ENCODE peak calls at places on chromosome 21, in five cellular contexts. N is A549, B is fibroblast of mammary gland, H is AG09309, R is adrenal gland. A is an unnamed sample.

GRCh38 chr21:14070968-14071367 is 139.8 kb downstream of the LIPI start:
- DNase-seq in N (no peak), B (no peak), H (no peak), R (no peak), A (no peak)

GRCh38 chr21:28818663-28819278 is 173.9 kb downstream of the LTN1 start:
- DNase-seq in N (no peak), B (peak), H (no peak), R (no peak), A (no peak)

GRCh38 chr21:37082856-37083611 is 10.0 kb downstream of the TTC3 start:
- DNase-seq in N (no peak), B (no peak), H (no peak), R (no peak), A (no peak)

GRCh38 chr21:17821121-17821520 is 2.0 kb upstream of the C21orf91 start:
- DNase-seq in N (no peak), B (no peak), H (no peak), R (no peak), A (no peak)

GRCh38 chr21:22725436-22725835 is 1727.2 kb downstream of the NCAM2 start:
- DNase-seq in N (no peak), B (no peak), H (no peak), R (no peak), A (no peak)

GRCh38 chr21:16159213-16159970 is 429.6 kb downstream of the USP25 start:
- DNase-seq in N (no peak), B (peak), H (no peak), R (no peak), A (no peak)

GRCh38 chr21:26798856-26799751 is 46.1 kb downstream of the ADAMTS1 start:
- DNase-seq in N (no peak), B (peak), H (no peak), R (no peak), A (no peak)

GRCh38 chr21:43734131-43734634 is 15.3 kb downstream of the PDXK start:
- DNase-seq in N (no peak), B (no peak), H (no peak), R (no peak), A (no peak)

GRCh38 chr21:36697473-36698159 is 1.3 kb upstream of the SIM2 start:
- DNase-seq in N (no peak), B (no peak), H (no peak), R (no peak), A (no peak)

GRCh38 chr21:37878946-37879660 is 37.2 kb downstream of the KCNJ6 start:
- DNase-seq in N (peak), B (peak), H (no peak), R (no peak), A (peak)

GRCh38 chr21:46243325-46243724 is 14.8 kb upstream of the LSS start:
- DNase-seq in N (no peak), B (no peak), H (no peak), R (no peak), A (no peak)

GRCh38 chr21:42836402-42836666 is 43.0 kb downstream of the WDR4 start:
- DNase-seq in N (no peak), B (no peak), H (no peak), R (peak), A (no peak)

GRCh38 chr21:17602874-17603273 is 9.8 kb downstream of the BTG3 start:
- DNase-seq in N (no peak), B (peak), H (peak), R (no peak), A (no peak)

GRCh38 chr21:16742116-16742515 is 770.7 kb upstream of the CXADR start:
- DNase-seq in N (no peak), B (no peak), H (no peak), R (peak), A (no peak)

GRCh38 chr21:29378814-29379213 is 80.1 kb downstream of the BACH1 start:
- DNase-seq in N (no peak), B (no peak), H (no peak), R (no peak), A (peak)

DNA sequence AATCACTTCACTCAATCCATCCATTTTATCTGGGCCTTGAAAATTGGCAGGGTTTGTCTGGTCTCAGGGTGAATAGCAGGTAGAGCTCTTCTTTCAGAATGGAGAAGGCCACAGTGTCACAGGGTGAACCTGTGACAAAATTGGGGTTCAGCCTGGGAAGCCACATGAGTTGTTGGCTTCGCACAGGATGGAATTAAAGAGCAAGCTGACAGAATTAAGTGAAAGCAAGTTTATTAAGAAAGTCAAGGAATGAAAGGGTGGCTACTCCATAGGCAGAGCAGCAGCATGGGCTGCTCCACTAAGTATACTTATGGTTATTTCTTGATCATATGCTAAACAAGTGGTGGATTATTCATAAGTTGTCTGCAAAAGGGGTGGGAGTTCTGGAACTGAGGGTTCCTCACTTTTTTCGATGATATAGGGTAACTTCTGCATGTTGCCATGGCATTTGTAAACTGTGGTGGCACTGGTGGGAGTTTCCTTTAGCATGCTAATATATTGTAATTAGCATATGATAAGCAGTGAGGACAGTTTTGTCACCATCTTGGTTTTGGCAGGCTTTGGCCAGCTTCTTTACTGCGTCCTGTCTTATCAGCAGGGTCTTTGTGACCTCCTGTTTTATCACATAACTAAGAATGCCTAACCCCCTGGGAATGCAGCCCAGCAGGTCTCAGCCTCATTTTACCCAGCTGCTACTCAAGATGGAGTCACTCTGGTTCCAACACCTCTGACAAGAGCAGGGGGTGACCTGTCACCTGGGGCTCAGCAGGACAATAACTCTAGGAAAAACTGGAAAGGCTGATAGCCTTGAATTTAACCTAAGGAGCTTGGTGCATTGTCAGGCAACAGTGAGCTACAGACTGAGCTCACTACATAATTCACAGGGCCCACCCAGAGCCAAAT is 5.1 kb downstream of the IFNAR2 start:
- DNase-seq in N (no peak), B (no peak), H (no peak), R (no peak), A (no peak)
- TF ChIP-seq CTCF in N (no peak), B (no peak), H (no peak), R (no peak), A (no peak)

GRCh38 chr21:35226302-35226701 is 177.2 kb upstream of the RUNX1 start:
- DNase-seq in N (no peak), B (peak), H (no peak), R (no peak), A (no peak)
- H3K4me3 ChIP-seq in N (no peak), B (no peak), H (no peak), R (no peak), A (no peak)

GRCh38 chr21:24514081-24514733 is 1093.1 kb downstream of the MRPL39 start:
- DNase-seq in N (no peak), B (no peak), H (no peak), R (no peak), A (no peak)
- TF ChIP-seq CTCF in N (no peak), B (peak), H (no peak), R (peak), A (peak)

GRCh38 chr21:34075760-34076159 is 2.4 kb downstream of the MRPS6 start:
- DNase-seq in N (no peak), B (no peak), H (peak), R (no peak), A (no peak)
- H3K4me3 ChIP-seq in N (no peak), B (no peak), H (no peak), R (no peak), A (peak)

DNA sequence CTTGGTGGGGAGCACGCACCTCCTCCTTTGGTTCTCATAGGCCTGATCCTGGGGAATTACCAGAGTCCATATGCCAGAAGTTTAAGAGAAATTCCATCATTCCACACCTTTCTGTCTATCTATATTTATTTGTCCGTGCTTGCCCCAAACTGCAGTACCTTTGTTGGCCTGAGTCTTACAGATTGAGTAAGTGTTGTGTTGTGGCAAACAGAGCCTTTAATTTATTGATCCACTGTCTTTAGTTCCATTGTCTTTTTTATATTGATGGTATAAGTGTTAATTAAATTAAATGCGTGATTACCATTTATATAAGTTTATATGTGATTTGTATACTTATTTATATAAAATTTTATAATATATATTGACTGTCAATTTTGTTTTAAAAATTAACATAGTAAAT is 4.9 kb downstream of the SH3BGR start:
- DNase-seq in N (peak), B (no peak), H (no peak), R (no peak), A (no peak)
- TF ChIP-seq CTCF in N (no peak), B (peak), H (peak), R (no peak), A (peak)

DNA sequence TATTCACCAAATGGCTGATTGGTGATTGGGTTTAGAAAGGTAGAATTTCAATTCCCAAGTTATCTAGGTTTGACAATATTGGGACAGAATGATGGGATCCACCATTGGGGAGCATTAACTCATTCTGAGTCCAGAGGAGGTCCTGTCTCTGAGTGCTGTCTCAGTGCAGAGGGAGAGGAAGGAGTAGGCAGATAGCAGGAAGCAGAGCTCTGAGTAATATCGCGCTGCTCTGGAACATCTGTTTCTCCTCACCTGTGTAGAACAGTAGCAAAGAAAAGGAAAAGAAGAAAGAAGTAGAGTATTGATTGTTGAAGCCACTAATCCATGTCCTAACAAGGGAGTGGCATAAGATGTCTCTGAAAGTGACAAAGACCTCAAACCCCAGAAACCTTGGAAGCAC is 1657.8 kb downstream of the MRPL39 start:
- DNase-seq in N (no peak), B (no peak), H (no peak), R (no peak), A (no peak)
- H3K4me3 ChIP-seq in N (no peak), B (no peak), H (no peak), R (no peak), A (no peak)

DNA sequence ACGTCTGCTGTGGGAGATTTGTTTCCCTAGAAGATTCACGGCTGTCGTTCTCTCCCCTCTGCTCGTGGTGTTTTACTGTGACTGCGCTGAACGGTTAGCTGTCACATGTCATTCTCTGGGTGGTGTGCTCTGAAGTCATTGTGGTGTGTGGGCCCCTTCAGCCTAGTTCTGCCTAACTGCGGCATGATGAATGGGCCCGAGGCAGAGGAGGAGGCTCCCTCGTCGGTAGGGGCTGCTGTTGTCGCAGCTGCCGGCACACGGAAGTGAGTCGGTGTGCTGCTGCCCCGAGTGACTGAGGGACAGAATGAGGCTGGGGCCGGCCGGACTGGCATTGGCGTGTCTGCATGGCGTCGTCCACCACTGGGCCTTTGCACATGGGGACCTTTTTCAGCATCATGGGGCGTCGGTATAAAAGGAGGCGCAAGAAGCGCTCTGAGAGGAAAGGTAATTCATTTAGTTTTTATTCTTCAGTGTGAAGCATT is 77.9 kb downstream of the ADARB1 start:
- DNase-seq in N (no peak), B (no peak), H (no peak), R (no peak), A (no peak)
- TF ChIP-seq CTCF in N (no peak), B (no peak), H (no peak), R (no peak), A (peak)

GRCh38 chr21:39030127-39030884 is 152.9 kb downstream of the PSMG1 start:
- DNase-seq in N (no peak), B (no peak), H (no peak), R (no peak), A (no peak)
- H3K4me3 ChIP-seq in N (no peak), B (no peak), H (no peak), R (no peak), A (no peak)

GRCh38 chr21:24160528-24160927 is 1446.8 kb downstream of the MRPL39 start:
- DNase-seq in N (no peak), B (no peak), H (no peak), R (no peak), A (no peak)
- TF ChIP-seq CTCF in N (no peak), B (no peak), H (no peak), R (no peak), A (no peak)

GRCh38 chr21:34034369-34035014 is 38.9 kb upstream of the MRPS6 start:
- DNase-seq in N (no peak), B (no peak), H (no peak), R (no peak), A (no peak)

GRCh38 chr21:34024382-34024693 is 49.0 kb upstream of the MRPS6 start:
- DNase-seq in N (no peak), B (no peak), H (no peak), R (no peak), A (no peak)

GRCh38 chr21:34031835-34032370 is 41.5 kb upstream of the MRPS6 start:
- DNase-seq in N (no peak), B (no peak), H (no peak), R (no peak), A (no peak)

GRCh38 chr21:34027727-34028461 is 45.5 kb upstream of the MRPS6 start:
- DNase-seq in N (no peak), B (no peak), H (no peak), R (no peak), A (no peak)

DNA sequence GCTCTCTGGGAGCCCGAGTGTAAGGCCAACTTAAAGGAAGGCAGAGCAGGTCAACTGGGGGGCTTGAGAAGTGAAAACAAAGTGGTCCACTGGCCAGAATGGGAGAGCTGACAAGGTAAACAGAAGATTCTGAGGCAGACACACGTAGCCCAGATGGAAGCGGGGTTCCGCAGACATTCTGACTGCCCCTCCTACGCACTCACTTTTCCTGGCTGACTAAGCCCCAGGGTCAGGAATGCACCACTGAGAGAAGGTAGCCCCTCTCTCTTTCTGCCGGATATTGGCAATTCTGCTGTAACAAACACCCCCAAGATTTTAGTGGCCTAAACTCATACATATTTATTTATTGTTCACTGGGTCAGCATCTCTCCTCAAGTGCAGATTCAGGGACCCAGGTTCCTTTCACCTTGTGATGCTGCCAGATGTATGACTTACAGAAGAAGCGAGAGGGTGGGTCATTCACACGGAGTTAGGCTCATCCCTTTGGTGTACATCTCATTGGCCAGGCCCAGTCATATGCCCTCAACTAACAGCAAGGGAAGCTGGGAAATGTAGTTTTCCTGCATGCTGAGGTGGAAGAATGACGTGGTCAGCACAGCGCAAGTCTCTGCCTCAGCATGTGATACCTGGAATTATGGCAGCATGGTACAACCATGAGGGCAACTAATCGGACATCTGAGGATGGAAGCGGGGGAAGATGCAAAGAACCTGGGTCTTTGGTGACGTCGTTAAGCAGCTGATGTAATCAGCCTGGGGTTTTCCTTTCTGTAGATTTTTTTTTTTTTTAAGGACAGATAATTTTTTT is 43.5 kb upstream of the MRPS6 start:
- DNase-seq in N (peak), B (peak), H (no peak), R (peak), A (peak)
- H3K4me3 ChIP-seq in N (no peak), B (peak), H (no peak), R (no peak), A (no peak)